ENCODE peak calls at places on chromosomes 11 and 22, in nine cellular contexts. One of them, this sample, is unnamed.

GRCh38 chr22:40479126-40479800 is 108.9 kb downstream of the SGSM3 start:
- DNase-seq in memory B cell: no peak
- DNase-seq in stimulated activated CD8-positive, alpha-beta memory T cell treated with anti-CD3 and anti-CD28 coated beads, Interleukin-7, amount 100 ng/mL, for 24 hours: no peak
- DNase-seq in lower leg skin: no peak
- DNase-seq in tibial artery: no peak
- DNase-seq in Calu3: no peak
- DNase-seq in ovary: no peak
- DNase-seq in T-helper 17 cell: no peak
- DNase-seq in T-helper 2 cell: no peak
- DNase-seq in this sample: no peak

GRCh38 chr11:3644817-3645235 is at the start of gene ART1:
- DNase-seq in memory B cell: no peak
- DNase-seq in stimulated activated CD8-positive, alpha-beta memory T cell treated with anti-CD3 and anti-CD28 coated beads, Interleukin-7, amount 100 ng/mL, for 24 hours: no peak
- DNase-seq in lower leg skin: no peak
- DNase-seq in tibial artery: no peak
- DNase-seq in Calu3: peak; percentile 27
- DNase-seq in ovary: no peak
- DNase-seq in T-helper 17 cell: no peak
- DNase-seq in T-helper 2 cell: no peak
- DNase-seq in this sample: no peak

GRCh38 chr11:18769802-18770456 is 21.7 kb downstream of the PTPN5 start:
- DNase-seq in memory B cell: no peak
- DNase-seq in stimulated activated CD8-positive, alpha-beta memory T cell treated with anti-CD3 and anti-CD28 coated beads, Interleukin-7, amount 100 ng/mL, for 24 hours: no peak
- DNase-seq in lower leg skin: no peak
- DNase-seq in tibial artery: no peak
- DNase-seq in Calu3: peak; percentile 65
- DNase-seq in ovary: no peak
- DNase-seq in T-helper 17 cell: no peak
- DNase-seq in T-helper 2 cell: no peak
- DNase-seq in this sample: no peak

GRCh38 chr11:118572914-118573550 is 823 bp downstream of the ARCN1 start:
- DNase-seq in memory B cell: no peak
- DNase-seq in stimulated activated CD8-positive, alpha-beta memory T cell treated with anti-CD3 and anti-CD28 coated beads, Interleukin-7, amount 100 ng/mL, for 24 hours: no peak
- DNase-seq in lower leg skin: no peak
- DNase-seq in tibial artery: no peak
- DNase-seq in Calu3: no peak
- DNase-seq in ovary: no peak
- DNase-seq in T-helper 17 cell: no peak
- DNase-seq in T-helper 2 cell: peak; percentile 82
- DNase-seq in this sample: no peak

GRCh38 chr11:87722756-87723599 is 452.3 kb downstream of the RAB38 start:
- DNase-seq in memory B cell: no peak
- DNase-seq in stimulated activated CD8-positive, alpha-beta memory T cell treated with anti-CD3 and anti-CD28 coated beads, Interleukin-7, amount 100 ng/mL, for 24 hours: no peak
- DNase-seq in lower leg skin: no peak
- DNase-seq in tibial artery: no peak
- DNase-seq in Calu3: peak; percentile 48
- DNase-seq in ovary: no peak
- DNase-seq in T-helper 17 cell: no peak
- DNase-seq in T-helper 2 cell: peak; percentile 7
- DNase-seq in this sample: no peak

GRCh38 chr11:34631297-34631696 is 10.4 kb downstream of the EHF start:
- DNase-seq in memory B cell: no peak
- DNase-seq in stimulated activated CD8-positive, alpha-beta memory T cell treated with anti-CD3 and anti-CD28 coated beads, Interleukin-7, amount 100 ng/mL, for 24 hours: no peak
- DNase-seq in lower leg skin: no peak
- DNase-seq in tibial artery: no peak
- DNase-seq in Calu3: no peak
- DNase-seq in ovary: no peak
- DNase-seq in T-helper 17 cell: no peak
- DNase-seq in T-helper 2 cell: no peak
- DNase-seq in this sample: no peak

GRCh38 chr22:37643225-37643847 is 3.9 kb downstream of the SH3BP1 start:
- DNase-seq in memory B cell: peak; percentile 96
- DNase-seq in stimulated activated CD8-positive, alpha-beta memory T cell treated with anti-CD3 and anti-CD28 coated beads, Interleukin-7, amount 100 ng/mL, for 24 hours: peak; percentile 88
- DNase-seq in lower leg skin: peak; percentile 81
- DNase-seq in tibial artery: peak; percentile 87
- DNase-seq in Calu3: peak; percentile 92
- DNase-seq in ovary: peak; percentile 91
- DNase-seq in T-helper 17 cell: peak; percentile 91
- DNase-seq in T-helper 2 cell: peak; percentile 77
- DNase-seq in this sample: no peak

GRCh38 chr11:113839842-113840241 is 35.5 kb downstream of the USP28 start:
- DNase-seq in memory B cell: peak; percentile 37
- DNase-seq in stimulated activated CD8-positive, alpha-beta memory T cell treated with anti-CD3 and anti-CD28 coated beads, Interleukin-7, amount 100 ng/mL, for 24 hours: no peak
- DNase-seq in lower leg skin: no peak
- DNase-seq in tibial artery: no peak
- DNase-seq in Calu3: no peak
- DNase-seq in ovary: no peak
- DNase-seq in T-helper 17 cell: no peak
- DNase-seq in T-helper 2 cell: no peak
- DNase-seq in this sample: no peak

GRCh38 chr11:77062924-77063323 is 3.8 kb upstream of the CAPN5 start:
- DNase-seq in memory B cell: no peak
- DNase-seq in stimulated activated CD8-positive, alpha-beta memory T cell treated with anti-CD3 and anti-CD28 coated beads, Interleukin-7, amount 100 ng/mL, for 24 hours: no peak
- DNase-seq in lower leg skin: no peak
- DNase-seq in tibial artery: no peak
- DNase-seq in Calu3: peak; percentile 32
- DNase-seq in ovary: no peak
- DNase-seq in T-helper 17 cell: no peak
- DNase-seq in T-helper 2 cell: no peak
- DNase-seq in this sample: no peak

GRCh38 chr11:63099555-63099954 is 44.5 kb downstream of the SLC22A24 start:
- DNase-seq in memory B cell: no peak
- DNase-seq in stimulated activated CD8-positive, alpha-beta memory T cell treated with anti-CD3 and anti-CD28 coated beads, Interleukin-7, amount 100 ng/mL, for 24 hours: no peak
- DNase-seq in lower leg skin: no peak
- DNase-seq in tibial artery: no peak
- DNase-seq in Calu3: no peak
- DNase-seq in ovary: no peak
- DNase-seq in T-helper 17 cell: no peak
- DNase-seq in T-helper 2 cell: no peak
- DNase-seq in this sample: no peak

GRCh38 chr11:19628018-19628417 is 84.6 kb upstream of the NAV2 start:
- DNase-seq in memory B cell: no peak
- DNase-seq in stimulated activated CD8-positive, alpha-beta memory T cell treated with anti-CD3 and anti-CD28 coated beads, Interleukin-7, amount 100 ng/mL, for 24 hours: no peak
- DNase-seq in lower leg skin: peak; percentile 88
- DNase-seq in tibial artery: peak; percentile 97
- DNase-seq in Calu3: no peak
- DNase-seq in ovary: peak; percentile 33
- DNase-seq in T-helper 17 cell: no peak
- DNase-seq in T-helper 2 cell: no peak
- DNase-seq in this sample: peak; percentile 96

GRCh38 chr22:35431483-35432205 is 31.7 kb downstream of the MCM5 start:
- DNase-seq in memory B cell: no peak
- DNase-seq in stimulated activated CD8-positive, alpha-beta memory T cell treated with anti-CD3 and anti-CD28 coated beads, Interleukin-7, amount 100 ng/mL, for 24 hours: no peak
- DNase-seq in lower leg skin: no peak
- DNase-seq in tibial artery: no peak
- DNase-seq in Calu3: no peak
- DNase-seq in ovary: no peak
- DNase-seq in T-helper 17 cell: no peak
- DNase-seq in T-helper 2 cell: no peak
- DNase-seq in this sample: no peak

GRCh38 chr11:40291304-40292100 is 1168.0 kb downstream of the LRRC4C start:
- DNase-seq in memory B cell: no peak
- DNase-seq in stimulated activated CD8-positive, alpha-beta memory T cell treated with anti-CD3 and anti-CD28 coated beads, Interleukin-7, amount 100 ng/mL, for 24 hours: no peak
- DNase-seq in lower leg skin: no peak
- DNase-seq in tibial artery: no peak
- DNase-seq in Calu3: no peak
- DNase-seq in ovary: no peak
- DNase-seq in T-helper 17 cell: no peak
- DNase-seq in T-helper 2 cell: no peak
- DNase-seq in this sample: no peak

GRCh38 chr22:24554316-24555159 is at the start of gene GUCD1:
- DNase-seq in memory B cell: no peak
- DNase-seq in stimulated activated CD8-positive, alpha-beta memory T cell treated with anti-CD3 and anti-CD28 coated beads, Interleukin-7, amount 100 ng/mL, for 24 hours: no peak
- DNase-seq in lower leg skin: peak; percentile 34
- DNase-seq in tibial artery: peak; percentile 73
- DNase-seq in Calu3: peak; percentile 13
- DNase-seq in ovary: no peak
- DNase-seq in T-helper 17 cell: peak; percentile 10
- DNase-seq in T-helper 2 cell: peak; percentile 44
- DNase-seq in this sample: no peak

GRCh38 chr11:3662856-3663255 is 8.3 kb downstream of the CHRNA10 start:
- DNase-seq in memory B cell: no peak
- DNase-seq in stimulated activated CD8-positive, alpha-beta memory T cell treated with anti-CD3 and anti-CD28 coated beads, Interleukin-7, amount 100 ng/mL, for 24 hours: no peak
- DNase-seq in lower leg skin: no peak
- DNase-seq in tibial artery: no peak
- DNase-seq in Calu3: no peak
- DNase-seq in ovary: no peak
- DNase-seq in T-helper 17 cell: no peak
- DNase-seq in T-helper 2 cell: no peak
- DNase-seq in this sample: no peak

GRCh38 chr11:134654161-134654915 is 242.3 kb upstream of the B3GAT1 start:
- DNase-seq in memory B cell: no peak
- DNase-seq in stimulated activated CD8-positive, alpha-beta memory T cell treated with anti-CD3 and anti-CD28 coated beads, Interleukin-7, amount 100 ng/mL, for 24 hours: no peak
- DNase-seq in lower leg skin: peak; percentile 7
- DNase-seq in tibial artery: peak; percentile 28
- DNase-seq in Calu3: no peak
- DNase-seq in ovary: no peak
- DNase-seq in T-helper 17 cell: no peak
- DNase-seq in T-helper 2 cell: peak; percentile 8
- DNase-seq in this sample: peak; percentile 39

GRCh38 chr11:23990346-23990745 is 506.5 kb upstream of the LUZP2 start:
- DNase-seq in memory B cell: no peak
- DNase-seq in stimulated activated CD8-positive, alpha-beta memory T cell treated with anti-CD3 and anti-CD28 coated beads, Interleukin-7, amount 100 ng/mL, for 24 hours: no peak
- DNase-seq in lower leg skin: no peak
- DNase-seq in tibial artery: no peak
- DNase-seq in Calu3: no peak
- DNase-seq in ovary: no peak
- DNase-seq in T-helper 17 cell: no peak
- DNase-seq in T-helper 2 cell: no peak
- DNase-seq in this sample: no peak

This sample was measured in ascending aorta.